ENCODE peak calls at places on chromosomes 3 and 15, in eight cellular contexts. C is A549, A is dorsolateral prefrontal cortex, L is HepG2, Z is cardiac muscle cell, Y is fibroblast of lung, K is coronary artery, F is lower lobe of right lung. N is an unnamed sample.

GRCh38 chr15:63044077-63044644 is 1.6 kb downstream of the TPM1 start:
- DNase-seq in Y (no peak), A (no peak), L (no peak), Z (no peak), K (no peak), C (no peak), F (no peak), N (no peak)

GRCh38 chr15:50411870-50412269 is 12.3 kb upstream of the USP8 start:
- DNase-seq in Y (no peak), F (no peak), K (no peak), A (no peak), C (no peak), L (no peak), Z (no peak), N (no peak)

GRCh38 chr3:47159153-47159552 is 4.8 kb downstream of the SETD2 start:
- DNase-seq in C (no peak), F (no peak), A (no peak), K (no peak), Y (no peak), L (no peak), Z (no peak), N (no peak)

GRCh38 chr3:172512363-172512762 is 10.9 kb downstream of the TNFSF10 start:
- DNase-seq in Z (peak; percentile 93), L (no peak), C (no peak), Y (no peak), F (peak; percentile 84), A (no peak), K (no peak), N (peak; percentile 87)

GRCh38 chr3:126816323-126816722 is 112.3 kb downstream of the CHCHD6 start:
- DNase-seq in K (no peak), L (no peak), Z (no peak), Y (no peak), A (no peak), C (no peak), F (no peak), N (no peak)

GRCh38 chr15:25684521-25685215 is 178.5 kb downstream of the ATP10A start:
- DNase-seq in A (peak; percentile 54), C (no peak), F (no peak), Z (peak; percentile 82), Y (peak; percentile 57), L (no peak), K (peak; percentile 89), N (peak; percentile 73)

GRCh38 chr3:157082305-157082981 is 77.5 kb downstream of the CCNL1 start:
- DNase-seq in Z (peak; percentile 31), L (no peak), F (no peak), K (peak; percentile 68), C (no peak), A (no peak), Y (peak; percentile 84), N (peak; percentile 40)

GRCh38 chr3:66037330-66037985 is 1.3 kb downstream of the MAGI1 start:
- DNase-seq in C (peak; percentile 62), F (peak; percentile 71), K (peak; percentile 77), L (peak; percentile 68), Y (peak; percentile 36), Z (peak; percentile 60), A (peak; percentile 57), N (peak; percentile 47)

GRCh38 chr3:151578495-151578894 is 117.6 kb upstream of the IGSF10 start:
- DNase-seq in Y (no peak), K (no peak), C (no peak), L (no peak), A (no peak), F (no peak), Z (no peak), N (no peak)

GRCh38 chr3:179046497-179047353 is 24.9 kb downstream of the ZMAT3 start:
- DNase-seq in L (no peak), C (no peak), F (no peak), Z (no peak), Y (no peak), K (no peak), A (no peak), N (no peak)

GRCh38 chr3:41920406-41920970 is 41.4 kb downstream of the ULK4 start:
- DNase-seq in F (no peak), C (no peak), A (no peak), L (no peak), Z (no peak), K (no peak), Y (no peak), N (no peak)

GRCh38 chr3:38397320-38397719 is 50.7 kb downstream of the XYLB start:
- DNase-seq in K (no peak), Y (peak; percentile 49), Z (peak; percentile 61), L (peak; percentile 40), F (no peak), A (no peak), C (no peak), N (peak; percentile 62)

GRCh38 chr3:22172964-22173363 is 422.0 kb upstream of the ZNF385D start:
- DNase-seq in L (no peak), C (no peak), K (no peak), A (no peak), Y (no peak), Z (no peak), F (no peak), N (no peak)

GRCh38 chr3:22176911-22177310 is 425.9 kb upstream of the ZNF385D start:
- DNase-seq in Y (no peak), K (no peak), F (no peak), Z (no peak), L (no peak), A (no peak), C (no peak), N (no peak)

GRCh38 chr3:22170370-22170769 is 419.4 kb upstream of the ZNF385D start:
- DNase-seq in A (no peak), K (no peak), Z (no peak), F (no peak), L (no peak), C (no peak), Y (no peak), N (no peak)

DNA sequence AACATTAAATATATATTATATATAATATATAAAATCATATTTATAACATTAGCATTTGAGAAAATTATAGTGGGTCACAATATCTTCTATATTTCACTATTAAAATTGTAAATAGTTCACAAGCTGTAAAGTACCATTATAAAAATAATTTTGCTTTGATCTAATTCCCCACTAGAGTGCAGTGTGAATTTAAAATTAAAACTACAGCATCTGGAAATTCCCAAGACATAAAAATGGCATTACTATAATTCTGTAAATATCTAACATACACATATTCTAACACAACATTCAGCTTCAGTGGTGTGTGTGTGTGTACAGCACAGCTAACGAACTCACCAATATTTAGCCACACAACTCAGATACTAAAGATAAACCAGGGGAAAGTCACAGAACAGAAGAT is 424.9 kb upstream of the ZNF385D start:
- DNase-seq in L (no peak), A (no peak), Z (peak; percentile 12), Y (peak; percentile 16), C (no peak), F (no peak), K (no peak), N (peak; percentile 21)
- H3K4me3 ChIP-seq in L (no peak overlapping the region), A (no peak overlapping the region), Z (no peak overlapping the region), Y (no peak overlapping the region), C (no peak overlapping the region), F (no peak overlapping the region), K (no peak overlapping the region), N (no peak overlapping the region)

GRCh38 chr15:52762621-52763020 is 27.5 kb downstream of the ONECUT1 start:
- DNase-seq in Z (no peak), A (no peak), K (no peak), L (no peak), Y (no peak), C (no peak), F (no peak), N (no peak)

GRCh38 chr15:52760562-52760961 is 29.6 kb downstream of the ONECUT1 start:
- DNase-seq in Y (no peak), F (no peak), L (no peak), Z (no peak), C (no peak), K (no peak), A (no peak), N (no peak)

GRCh38 chr15:52764731-52765130 is 25.4 kb downstream of the ONECUT1 start:
- DNase-seq in K (no peak), C (no peak), A (no peak), F (no peak), Y (no peak), L (no peak), Z (no peak), N (no peak)

GRCh38 chr15:52765779-52766178 is 24.4 kb downstream of the ONECUT1 start:
- DNase-seq in A (no peak), Z (peak; percentile 12), Y (no peak), K (no peak), F (no peak), L (peak; percentile 33), C (no peak), N (peak; percentile 11)

GRCh38 chr15:52759969-52760368 is 30.2 kb downstream of the ONECUT1 start:
- DNase-seq in L (no peak), Z (no peak), Y (no peak), F (no peak), C (no peak), K (no peak), A (no peak), N (no peak)
- TF ChIP-seq CTCF in L (no peak), Z (no peak), Y (no peak), F (no peak), C (no peak), K (no peak), A (no peak), N (no peak)

GRCh38 chr15:57097246-57097645 is 178.8 kb downstream of the TCF12 start:
- DNase-seq in Y (no peak), K (no peak), Z (no peak), L (no peak), F (no peak), C (no peak), A (no peak), N (no peak)
- H3K4me3 ChIP-seq in Y (no peak overlapping the region), K (no peak overlapping the region), Z (no peak overlapping the region), L (no peak overlapping the region), F (no peak overlapping the region), C (no peak overlapping the region), A (no peak overlapping the region), N (no peak overlapping the region)

GRCh38 chr3:152909180-152909883 is 74.4 kb downstream of the P2RY1 start:
- DNase-seq in L (no peak), C (no peak), Z (peak; percentile 73), A (no peak), F (no peak), Y (peak; percentile 42), K (no peak), N (peak; percentile 72)

GRCh38 chr3:152905631-152906030 is 70.7 kb downstream of the P2RY1 start:
- DNase-seq in C (no peak), Z (no peak), K (no peak), F (no peak), L (no peak), Y (no peak), A (no peak), N (no peak)

GRCh38 chr3:152915695-152916094 is 80.8 kb downstream of the P2RY1 start:
- DNase-seq in F (no peak), A (no peak), L (no peak), Y (no peak), C (no peak), Z (no peak), K (no peak), N (no peak)

GRCh38 chr3:152910966-152911365 is 76.0 kb downstream of the P2RY1 start:
- DNase-seq in L (no peak), Y (no peak), C (no peak), F (no peak), A (no peak), Z (no peak), K (no peak), N (no peak)

DNA sequence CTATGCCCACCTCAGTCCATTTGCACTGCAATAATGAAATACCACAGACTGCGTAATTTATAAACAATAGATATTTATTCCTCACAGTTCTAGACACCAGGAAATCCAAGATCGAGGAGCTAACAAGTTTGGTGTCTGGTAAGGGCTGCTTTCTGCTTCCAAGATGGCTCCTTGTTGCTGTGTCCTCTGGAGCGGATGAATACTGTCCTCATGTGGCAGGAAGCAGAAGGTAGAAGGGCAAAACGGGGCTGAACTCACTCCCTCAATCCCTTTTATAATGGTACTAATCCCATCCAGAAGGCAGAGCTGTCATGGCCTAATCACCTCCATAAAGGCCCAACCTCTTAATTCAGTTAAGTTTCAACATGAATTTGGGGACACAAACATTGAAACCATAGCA is 75.3 kb downstream of the P2RY1 start:
- DNase-seq in Z (peak; percentile 15), C (no peak), A (no peak), Y (peak; percentile 2), F (no peak), K (no peak), L (peak; percentile 4), N (peak; percentile 8)
- TF ChIP-seq CTCF in Z (no peak), C (no peak), A (no peak), Y (no peak), F (peak; percentile 24), K (no peak), L (peak; percentile 23), N (peak; percentile 2)

N was measured in fibroblast of pulmonary artery.